ENCODE peak calls at places on chromosomes 16 and 17, in nine cellular contexts. One of them, this sample, is unnamed.

GRCh38 chr16:66255647-66256046 is 110.8 kb upstream of the CDH5 start:
- DNase-seq in uterus: no peak
- DNase-seq in AG10803: no peak
- DNase-seq in stomach: no peak
- DNase-seq in colonic mucosa: no peak
- DNase-seq in DND-41: no peak
- DNase-seq in AG04450: no peak
- DNase-seq in WTC11: peak; percentile 32
- DNase-seq in breast epithelium: no peak
- DNase-seq in this sample: no peak

GRCh38 chr17:36094746-36095145 is 4.8 kb upstream of the CCL3 start:
- DNase-seq in DND-41: no peak
- DNase-seq in colonic mucosa: no peak
- DNase-seq in stomach: no peak
- DNase-seq in AG04450: no peak
- DNase-seq in AG10803: no peak
- DNase-seq in uterus: no peak
- DNase-seq in breast epithelium: no peak
- DNase-seq in WTC11: no peak
- DNase-seq in this sample: peak; percentile 36

GRCh38 chr16:84943620-84944019 is 67.7 kb downstream of the ZDHHC7 start:
- DNase-seq in stomach: no peak
- DNase-seq in colonic mucosa: no peak
- DNase-seq in WTC11: no peak
- DNase-seq in breast epithelium: no peak
- DNase-seq in AG04450: no peak
- DNase-seq in AG10803: no peak
- DNase-seq in DND-41: no peak
- DNase-seq in uterus: no peak
- DNase-seq in this sample: no peak

GRCh38 chr17:10292057-10292931 is 80.5 kb downstream of the MYH13 start:
- DNase-seq in WTC11: no peak
- DNase-seq in AG10803: peak; percentile 91
- DNase-seq in AG04450: no peak
- DNase-seq in breast epithelium: peak; percentile 20
- DNase-seq in colonic mucosa: no peak
- DNase-seq in DND-41: no peak
- DNase-seq in uterus: peak; percentile 59
- DNase-seq in stomach: no peak
- DNase-seq in this sample: peak; percentile 49

GRCh38 chr16:30740364-30741251 is 7.6 kb upstream of the PHKG2 start:
- DNase-seq in stomach: peak; percentile 95
- DNase-seq in AG10803: peak; percentile 80
- DNase-seq in breast epithelium: peak; percentile 96
- DNase-seq in DND-41: no peak
- DNase-seq in WTC11: peak; percentile 65
- DNase-seq in uterus: peak; percentile 80
- DNase-seq in colonic mucosa: peak; percentile 97
- DNase-seq in AG04450: no peak
- DNase-seq in this sample: no peak

GRCh38 chr16:85490971-85491771 is 122.0 kb upstream of the GSE1 start:
- DNase-seq in breast epithelium: no peak
- DNase-seq in colonic mucosa: peak; percentile 59
- DNase-seq in AG04450: no peak
- DNase-seq in stomach: peak; percentile 48
- DNase-seq in AG10803: no peak
- DNase-seq in uterus: no peak
- DNase-seq in WTC11: peak; percentile 78
- DNase-seq in DND-41: peak; percentile 51
- DNase-seq in this sample: peak; percentile 72

GRCh38 chr17:72305964-72306551 is 185.2 kb downstream of the SOX9 start:
- DNase-seq in AG10803: peak; percentile 31
- DNase-seq in DND-41: no peak
- DNase-seq in AG04450: no peak
- DNase-seq in breast epithelium: no peak
- DNase-seq in WTC11: no peak
- DNase-seq in uterus: no peak
- DNase-seq in colonic mucosa: no peak
- DNase-seq in stomach: no peak
- DNase-seq in this sample: no peak

GRCh38 chr17:40953876-40954275 is 12.9 kb downstream of the KRT39 start:
- DNase-seq in stomach: no peak
- DNase-seq in WTC11: no peak
- DNase-seq in AG04450: peak; percentile 65
- DNase-seq in DND-41: no peak
- DNase-seq in AG10803: peak; percentile 90
- DNase-seq in uterus: no peak
- DNase-seq in colonic mucosa: no peak
- DNase-seq in breast epithelium: peak; percentile 38
- DNase-seq in this sample: no peak

GRCh38 chr17:61002316-61002736 is 324.7 kb downstream of the BCAS3 start:
- DNase-seq in AG10803: peak; percentile 64
- DNase-seq in stomach: no peak
- DNase-seq in DND-41: no peak
- DNase-seq in colonic mucosa: no peak
- DNase-seq in AG04450: peak; percentile 27
- DNase-seq in breast epithelium: no peak
- DNase-seq in uterus: no peak
- DNase-seq in WTC11: no peak
- DNase-seq in this sample: no peak

GRCh38 chr17:78883533-78884131 is 19.4 kb downstream of the CEP295NL start:
- DNase-seq in uterus: peak; percentile 88
- DNase-seq in breast epithelium: peak; percentile 82
- DNase-seq in DND-41: no peak
- DNase-seq in stomach: peak; percentile 56
- DNase-seq in AG04450: peak; percentile 93
- DNase-seq in AG10803: peak; percentile 97
- DNase-seq in colonic mucosa: peak; percentile 53
- DNase-seq in WTC11: no peak
- DNase-seq in this sample: no peak

GRCh38 chr17:72158895-72159885 is 38.4 kb downstream of the SOX9 start:
- DNase-seq in stomach: no peak
- DNase-seq in AG10803: peak; percentile 11
- DNase-seq in DND-41: no peak
- DNase-seq in colonic mucosa: no peak
- DNase-seq in breast epithelium: no peak
- DNase-seq in WTC11: no peak
- DNase-seq in uterus: no peak
- DNase-seq in AG04450: no peak
- DNase-seq in this sample: no peak

GRCh38 chr16:1895949-1896675 is 22.1 kb downstream of the HS3ST6 start:
- DNase-seq in colonic mucosa: no peak
- DNase-seq in stomach: peak; percentile 40
- DNase-seq in WTC11: no peak
- DNase-seq in AG04450: no peak
- DNase-seq in uterus: no peak
- DNase-seq in breast epithelium: no peak
- DNase-seq in AG10803: no peak
- DNase-seq in DND-41: no peak
- DNase-seq in this sample: no peak
- TF ChIP-seq CTCF in colonic mucosa: no peak
- TF ChIP-seq CTCF in stomach: no peak
- TF ChIP-seq CTCF in WTC11: no peak
- TF ChIP-seq CTCF in AG04450: no peak
- TF ChIP-seq CTCF in uterus: no peak
- TF ChIP-seq CTCF in breast epithelium: no peak
- TF ChIP-seq CTCF in AG10803: no peak
- TF ChIP-seq CTCF in DND-41: no peak
- TF ChIP-seq CTCF in this sample: no peak

GRCh38 chr17:44206825-44207155 is 7.1 kb upstream of the ATXN7L3 start:
- DNase-seq in uterus: no peak
- DNase-seq in stomach: no peak
- DNase-seq in WTC11: no peak
- DNase-seq in DND-41: no peak
- DNase-seq in AG04450: no peak
- DNase-seq in AG10803: no peak
- DNase-seq in colonic mucosa: no peak
- DNase-seq in breast epithelium: no peak
- DNase-seq in this sample: no peak
- TF ChIP-seq CTCF in uterus: no peak
- TF ChIP-seq CTCF in stomach: no peak
- TF ChIP-seq CTCF in WTC11: no peak
- TF ChIP-seq CTCF in DND-41: no peak
- TF ChIP-seq CTCF in AG04450: no peak
- TF ChIP-seq CTCF in AG10803: no peak
- TF ChIP-seq CTCF in colonic mucosa: no peak
- TF ChIP-seq CTCF in breast epithelium: no peak
- TF ChIP-seq CTCF in this sample: no peak

DNA sequence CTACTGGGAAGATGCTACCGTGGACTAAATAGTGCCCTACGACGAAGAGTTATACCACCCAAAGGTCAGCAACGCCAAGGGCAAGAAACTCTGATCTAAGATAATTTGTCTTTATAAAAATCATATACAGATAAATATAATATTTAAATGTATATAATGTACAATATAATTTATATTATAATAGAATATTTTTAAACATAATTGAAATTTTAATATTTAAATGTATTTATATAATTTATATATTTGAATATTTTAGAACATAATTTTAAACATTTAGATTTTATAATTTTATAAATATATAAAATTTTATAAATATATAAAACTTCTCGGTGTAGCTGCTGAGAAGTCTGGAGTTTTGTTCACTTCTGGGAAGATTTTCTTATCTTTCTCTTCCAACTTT is 209.2 kb downstream of the FOXL1 start:
- DNase-seq in colonic mucosa: no peak
- DNase-seq in stomach: no peak
- DNase-seq in AG10803: no peak
- DNase-seq in DND-41: no peak
- DNase-seq in uterus: no peak
- DNase-seq in AG04450: no peak
- DNase-seq in WTC11: no peak
- DNase-seq in breast epithelium: no peak
- DNase-seq in this sample: no peak
- TF ChIP-seq CTCF in colonic mucosa: no peak
- TF ChIP-seq CTCF in stomach: no peak
- TF ChIP-seq CTCF in AG10803: no peak
- TF ChIP-seq CTCF in DND-41: no peak
- TF ChIP-seq CTCF in uterus: no peak
- TF ChIP-seq CTCF in AG04450: no peak
- TF ChIP-seq CTCF in WTC11: no peak
- TF ChIP-seq CTCF in breast epithelium: no peak
- TF ChIP-seq CTCF in this sample: no peak

GRCh38 chr17:56029980-56030624 is 123.2 kb upstream of the ANKFN1 start:
- DNase-seq in AG04450: no peak
- DNase-seq in stomach: no peak
- DNase-seq in breast epithelium: no peak
- DNase-seq in AG10803: no peak
- DNase-seq in uterus: no peak
- DNase-seq in colonic mucosa: no peak
- DNase-seq in DND-41: no peak
- DNase-seq in WTC11: no peak
- DNase-seq in this sample: no peak
- TF ChIP-seq CTCF in AG04450: no peak
- TF ChIP-seq CTCF in stomach: no peak
- TF ChIP-seq CTCF in breast epithelium: no peak
- TF ChIP-seq CTCF in AG10803: no peak
- TF ChIP-seq CTCF in uterus: no peak
- TF ChIP-seq CTCF in colonic mucosa: no peak
- TF ChIP-seq CTCF in DND-41: peak; percentile 12
- TF ChIP-seq CTCF in WTC11: no peak
- TF ChIP-seq CTCF in this sample: no peak

GRCh38 chr16:17063156-17063555 is 407.6 kb downstream of the XYLT1 start:
- DNase-seq in AG04450: no peak
- DNase-seq in AG10803: no peak
- DNase-seq in uterus: no peak
- DNase-seq in colonic mucosa: no peak
- DNase-seq in breast epithelium: no peak
- DNase-seq in WTC11: no peak
- DNase-seq in stomach: no peak
- DNase-seq in DND-41: no peak
- DNase-seq in this sample: no peak

GRCh38 chr16:17067882-17068281 is 402.9 kb downstream of the XYLT1 start:
- DNase-seq in breast epithelium: no peak
- DNase-seq in WTC11: no peak
- DNase-seq in DND-41: no peak
- DNase-seq in uterus: no peak
- DNase-seq in colonic mucosa: no peak
- DNase-seq in AG04450: no peak
- DNase-seq in stomach: no peak
- DNase-seq in AG10803: no peak
- DNase-seq in this sample: no peak

GRCh38 chr16:17058471-17058870 is 412.3 kb downstream of the XYLT1 start:
- DNase-seq in AG04450: no peak
- DNase-seq in colonic mucosa: no peak
- DNase-seq in WTC11: no peak
- DNase-seq in uterus: no peak
- DNase-seq in AG10803: no peak
- DNase-seq in DND-41: no peak
- DNase-seq in breast epithelium: no peak
- DNase-seq in stomach: no peak
- DNase-seq in this sample: no peak

GRCh38 chr16:17061326-17061725 is 409.4 kb downstream of the XYLT1 start:
- DNase-seq in WTC11: no peak
- DNase-seq in DND-41: no peak
- DNase-seq in breast epithelium: no peak
- DNase-seq in AG04450: no peak
- DNase-seq in AG10803: no peak
- DNase-seq in stomach: no peak
- DNase-seq in uterus: no peak
- DNase-seq in colonic mucosa: no peak
- DNase-seq in this sample: no peak

DNA sequence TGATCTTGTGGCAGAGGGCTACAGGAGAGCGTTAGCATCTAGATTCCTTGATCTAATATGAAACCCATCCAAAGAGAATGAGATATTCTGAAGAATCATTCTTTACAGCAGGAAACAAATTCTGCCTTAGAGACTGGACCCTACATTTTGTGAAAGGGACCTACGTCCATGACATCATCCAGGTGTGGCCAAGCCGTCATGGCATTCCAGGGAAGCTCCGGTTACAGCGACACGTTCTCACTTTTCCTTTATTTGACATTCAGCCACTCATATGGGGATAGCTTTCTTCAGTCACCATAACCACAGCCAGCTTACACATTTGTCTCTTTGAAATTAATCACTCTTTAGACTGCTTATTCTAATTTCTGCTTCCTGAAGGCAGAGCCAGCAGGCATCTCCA is 408.1 kb downstream of the XYLT1 start:
- DNase-seq in AG04450: no peak
- DNase-seq in colonic mucosa: no peak
- DNase-seq in AG10803: no peak
- DNase-seq in DND-41: no peak
- DNase-seq in stomach: no peak
- DNase-seq in WTC11: no peak
- DNase-seq in breast epithelium: no peak
- DNase-seq in uterus: no peak
- DNase-seq in this sample: no peak
- TF ChIP-seq CTCF in AG04450: no peak
- TF ChIP-seq CTCF in colonic mucosa: no peak
- TF ChIP-seq CTCF in AG10803: no peak
- TF ChIP-seq CTCF in DND-41: no peak
- TF ChIP-seq CTCF in stomach: no peak
- TF ChIP-seq CTCF in WTC11: no peak
- TF ChIP-seq CTCF in breast epithelium: no peak
- TF ChIP-seq CTCF in uterus: no peak
- TF ChIP-seq CTCF in this sample: no peak

GRCh38 chr17:82972836-82973372 is 106.5 kb upstream of the METRNL start:
- DNase-seq in AG10803: no peak
- DNase-seq in DND-41: no peak
- DNase-seq in WTC11: no peak
- DNase-seq in breast epithelium: no peak
- DNase-seq in stomach: no peak
- DNase-seq in uterus: no peak
- DNase-seq in AG04450: no peak
- DNase-seq in colonic mucosa: no peak
- DNase-seq in this sample: no peak
- TF ChIP-seq CTCF in AG10803: no peak
- TF ChIP-seq CTCF in DND-41: no peak
- TF ChIP-seq CTCF in WTC11: no peak
- TF ChIP-seq CTCF in breast epithelium: no peak
- TF ChIP-seq CTCF in stomach: no peak
- TF ChIP-seq CTCF in uterus: no peak
- TF ChIP-seq CTCF in AG04450: no peak
- TF ChIP-seq CTCF in colonic mucosa: no peak
- TF ChIP-seq CTCF in this sample: no peak